ENCODE peak calls at places on chromosomes 1 and 21, in eight cellular contexts. K, F, H, R, S, I, C and P are unnamed samples.

GRCh38 chr1:36305915-36306209 is 306 bp upstream of the SH3D21 start:
- DNase-seq in K (no peak), F (no peak), H (no peak), R (no peak), S (no peak), I (no peak), C (no peak), P (no peak)

GRCh38 chr21:44426663-44427191 is 28.6 kb upstream of the LRRC3 start:
- DNase-seq in K (no peak), F (no peak), H (no peak), R (no peak), S (no peak), I (no peak), C (no peak), P (no peak)

GRCh38 chr1:1956586-1957532 is 37.8 kb upstream of the TMEM52 start:
- DNase-seq in K (no peak), F (no peak), H (no peak), R (no peak), S (no peak), I (no peak), C (no peak), P (no peak)

GRCh38 chr1:156400191-156400920 is 31.3 kb downstream of the RHBG start:
- DNase-seq in K (no peak), F (no peak), H (no peak), R (no peak), S (no peak), I (no peak), C (no peak), P (no peak)

GRCh38 chr1:198798923-198799386 is 160.1 kb downstream of the PTPRC start:
- DNase-seq in K (no peak), F (no peak), H (no peak), R (no peak), S (no peak), I (no peak), C (no peak), P (no peak)

GRCh38 chr1:235011064-235011598 is 117.5 kb downstream of the TOMM20 start:
- DNase-seq in K (no peak), F (no peak), H (no peak), R (no peak), S (no peak), I (peak), C (peak), P (peak)

GRCh38 chr1:89523597-89524368 is 846 bp upstream of the LRRC8B start:
- DNase-seq in K (no peak), F (peak), H (peak), R (no peak), S (no peak), I (peak), C (peak), P (peak)

GRCh38 chr21:25639922-25640670 is 1.0 kb downstream of the JAM2 start:
- DNase-seq in K (no peak), F (no peak), H (no peak), R (peak), S (peak), I (peak), C (no peak), P (no peak)

GRCh38 chr1:93734999-93735398 is 53.4 kb upstream of the BCAR3 start:
- DNase-seq in K (no peak), F (no peak), H (no peak), R (no peak), S (no peak), I (no peak), C (no peak), P (no peak)

GRCh38 chr1:209326876-209327275 is 256.6 kb upstream of the CAMK1G start:
- DNase-seq in K (no peak), F (no peak), H (no peak), R (no peak), S (no peak), I (no peak), C (no peak), P (no peak)

GRCh38 chr1:37814257-37814656 is 6.2 kb upstream of the YRDC start:
- DNase-seq in K (no peak), F (no peak), H (no peak), R (no peak), S (no peak), I (no peak), C (no peak), P (no peak)

GRCh38 chr1:19921310-19921709 is 2.1 kb downstream of the PLA2G2E start:
- DNase-seq in K (no peak), F (no peak), H (no peak), R (peak), S (no peak), I (no peak), C (no peak), P (no peak)